ENCODE peak calls at places on chromosomes 13 and 19, in nine cellular contexts. J is stomach, S is thyroid gland, A is lower lobe of right lung, E is brain microvascular endothelial cell, K is thoracic aorta, V is ascending aorta, F is cardiac muscle cell, M is Peyer's patch. G is an unnamed sample. For H3K36me3, the result is how much of the 10 kb centered on the place peaks cover.

GRCh38 chr19:7913652-7914051 is 978 bp upstream of the TGFBR3L start:
- DNase-seq in S (no peak), E (no peak), J (no peak), F (no peak), A (no peak), V (no peak), K (no peak), M (no peak), G (no peak)

GRCh38 chr19:12864721-12865715 is 16.2 kb downstream of the DNASE2 start:
- DNase-seq in F (no peak), E (no peak), J (peak), S (no peak), V (no peak), K (no peak), A (no peak), M (no peak), G (no peak)

GRCh38 chr13:23007430-23007829 is 173.3 kb upstream of the SGCG start:
- DNase-seq in S (no peak), M (no peak), V (no peak), K (no peak), J (no peak), A (no peak), F (no peak), E (no peak), G (no peak)

GRCh38 chr13:109743706-109744453 is 42.5 kb downstream of the IRS2 start:
- DNase-seq in M (no peak), S (peak), E (peak), K (no peak), J (no peak), V (no peak), F (peak), A (no peak), G (no peak)

GRCh38 chr19:54662730-54663129 is at the start of gene LILRB4:
- DNase-seq in A (peak), J (no peak), F (no peak), E (no peak), K (no peak), S (no peak), V (peak), M (no peak), G (peak)

GRCh38 chr13:98839826-98840769 is 87.6 kb upstream of the SLC15A1 start:
- DNase-seq in E (peak), J (peak), K (no peak), V (no peak), M (no peak), A (peak), F (peak), S (peak), G (peak)

GRCh38 chr19:49200238-49200862 is 42.8 kb downstream of the TRPM4 start:
- DNase-seq in E (no peak), A (peak), M (no peak), V (no peak), K (no peak), F (no peak), S (no peak), J (no peak), G (no peak)

GRCh38 chr13:89393758-89394157 is 1722.6 kb downstream of the SLITRK5 start:
- DNase-seq in S (no peak), A (no peak), M (no peak), E (no peak), F (no peak), V (no peak), J (no peak), K (no peak), G (no peak)

GRCh38 chr13:42417624-42418023 is 145.7 kb downstream of the AKAP11 start:
- DNase-seq in V (no peak), M (no peak), S (no peak), A (no peak), F (no peak), E (no peak), J (no peak), K (no peak), G (no peak)

GRCh38 chr19:41753159-41753558 is 2.2 kb upstream of the CEACAM6 start:
- DNase-seq in K (no peak), A (peak), V (no peak), J (peak), M (peak), F (peak), E (peak), S (peak), G (no peak)

GRCh38 chr13:21395953-21396352 is 63.1 kb downstream of the ZDHHC20 start:
- DNase-seq in M (no peak), J (no peak), S (no peak), E (no peak), F (no peak), A (no peak), K (no peak), V (no peak), G (no peak)

GRCh38 chr19:40503300-40503699 is 36.5 kb downstream of the SPTBN4 start:
- DNase-seq in M (no peak), V (no peak), J (no peak), E (no peak), A (no peak), F (no peak), S (no peak), K (no peak), G (no peak)

GRCh38 chr19:16435238-16435911 is 36.4 kb downstream of the EPS15L1 start:
- DNase-seq in K (no peak), E (peak), F (peak), M (no peak), A (no peak), S (peak), V (peak), J (no peak), G (peak)

GRCh38 chr19:48718711-48719231 is 754 bp downstream of the MAMSTR start:
- DNase-seq in E (no peak), M (no peak), A (no peak), F (no peak), J (no peak), S (no peak), K (no peak), V (no peak), G (no peak)

GRCh38 chr19:6060600-6061391 is 49.5 kb downstream of the RFX2 start:
- DNase-seq in S (no peak), A (no peak), K (no peak), E (no peak), F (no peak), M (no peak), J (no peak), V (peak), G (peak)
- H3K27ac ChIP-seq in S (peak), A (peak), K (peak), E (no peak), F (no peak), M (peak), J (peak), V (peak), G (peak)

GRCh38 chr19:4619668-4620294 is 19.5 kb upstream of the TNFAIP8L1 start:
- DNase-seq in V (no peak), K (no peak), J (no peak), M (no peak), E (no peak), S (no peak), F (no peak), A (no peak), G (no peak)
- H3K36me3 ChIP-seq in V (under half), K (under half), J (under half), M (under half), E (under half), S (under half), F (under half), A (under half), G (under half)

GRCh38 chr19:3599776-3600183 is 6.9 kb downstream of the TBXA2R start:
- DNase-seq in K (no peak), A (no peak), F (no peak), E (no peak), V (no peak), S (no peak), J (no peak), M (no peak), G (no peak)
- TF ChIP-seq CTCF in K (no peak), A (no peak), F (peak), E (peak), V (no peak), S (no peak), J (no peak), M (no peak), G (no peak)

DNA sequence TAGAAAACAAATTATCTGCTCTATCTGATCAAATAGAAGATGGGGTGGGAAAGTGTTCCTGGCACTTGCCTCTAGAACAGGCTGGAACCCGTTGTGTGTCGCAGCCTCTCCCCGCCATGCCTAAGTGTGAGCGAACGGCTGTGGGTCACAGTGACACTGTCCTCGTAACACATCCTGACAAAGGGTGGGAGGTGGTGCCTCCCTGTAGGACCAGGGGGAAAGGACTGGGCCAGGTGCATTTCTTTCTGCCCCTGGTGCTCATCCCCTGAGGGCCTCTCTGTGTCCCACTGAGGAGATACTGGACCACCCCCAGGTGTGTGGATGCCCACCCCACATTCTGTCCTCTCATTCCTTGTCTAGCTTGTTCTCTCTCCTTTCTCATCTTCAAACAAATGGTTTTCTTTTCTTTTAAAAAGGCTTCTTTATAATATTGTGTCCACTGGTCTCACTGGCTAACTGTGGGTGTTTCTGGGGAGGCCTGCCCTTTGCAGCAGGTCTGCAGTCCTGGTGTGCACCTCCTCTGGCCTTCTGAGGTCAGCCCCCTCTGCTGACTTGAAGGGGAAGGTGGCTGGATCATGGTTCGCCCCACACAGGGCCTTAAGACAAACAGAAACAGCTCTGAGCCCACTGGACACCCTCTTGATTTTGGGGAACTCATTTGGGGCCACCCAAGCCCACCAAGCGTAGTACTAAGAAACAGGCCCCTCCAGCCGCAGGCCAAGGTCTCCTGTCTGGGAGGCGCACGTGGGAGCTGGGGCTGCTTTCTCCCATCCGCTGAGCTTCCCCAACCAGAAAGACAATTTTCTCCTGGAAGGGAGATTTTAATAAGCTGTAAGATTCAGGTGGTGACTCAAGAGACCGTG is 152.5 kb upstream of the SOX1 start:
- DNase-seq in A (no peak), F (no peak), J (no peak), M (peak), V (peak), E (no peak), K (no peak), S (no peak), G (peak)
- H3K27ac ChIP-seq in A (no peak), F (no peak), J (no peak), M (no peak), V (no peak), E (no peak), K (no peak), S (no peak), G (no peak)

GRCh38 chr19:1619094-1619439 is 13.8 kb upstream of the UQCR11 start:
- DNase-seq in M (no peak), S (no peak), K (no peak), E (no peak), A (no peak), F (no peak), V (no peak), J (no peak), G (no peak)
- H3K36me3 ChIP-seq in M (under half), S (under half), K (under half), E (half or more), A (half or more), F (under half), V (half or more), J (half or more), G (under half)

GRCh38 chr13:41005709-41006108 is 13.4 kb downstream of the ELF1 start:
- DNase-seq in V (no peak), E (no peak), K (no peak), A (no peak), M (no peak), J (no peak), F (no peak), S (no peak), G (no peak)

GRCh38 chr13:41008349-41008980 is 10.7 kb downstream of the ELF1 start:
- DNase-seq in S (no peak), F (peak), E (peak), V (no peak), A (no peak), K (no peak), M (no peak), J (no peak), G (no peak)

GRCh38 chr13:41006951-41007350 is 12.2 kb downstream of the ELF1 start:
- DNase-seq in F (no peak), M (no peak), J (no peak), V (no peak), S (no peak), E (no peak), A (no peak), K (no peak), G (no peak)

GRCh38 chr13:41006296-41006695 is 12.8 kb downstream of the ELF1 start:
- DNase-seq in V (no peak), F (no peak), S (no peak), E (no peak), J (no peak), M (no peak), K (no peak), A (no peak), G (no peak)

GRCh38 chr13:41007359-41008118 is 11.6 kb downstream of the ELF1 start:
- DNase-seq in K (no peak), J (no peak), A (no peak), E (no peak), V (no peak), S (no peak), F (no peak), M (no peak), G (no peak)
- TF ChIP-seq CTCF in K (no peak), J (no peak), A (no peak), E (no peak), V (no peak), S (no peak), F (no peak), M (peak), G (no peak)

GRCh38 chr13:33827152-33827551 is 9.2 kb downstream of the RFC3 start:
- DNase-seq in K (no peak), J (no peak), A (no peak), E (no peak), S (no peak), M (no peak), F (no peak), V (no peak), G (no peak)

GRCh38 chr13:33832872-33833271 is 14.9 kb downstream of the RFC3 start:
- DNase-seq in V (no peak), E (no peak), A (no peak), F (no peak), J (no peak), K (no peak), M (no peak), S (no peak), G (no peak)

GRCh38 chr13:33825083-33825482 is 7.1 kb downstream of the RFC3 start:
- DNase-seq in V (no peak), F (no peak), K (no peak), J (no peak), M (no peak), S (no peak), E (no peak), A (no peak), G (no peak)

DNA sequence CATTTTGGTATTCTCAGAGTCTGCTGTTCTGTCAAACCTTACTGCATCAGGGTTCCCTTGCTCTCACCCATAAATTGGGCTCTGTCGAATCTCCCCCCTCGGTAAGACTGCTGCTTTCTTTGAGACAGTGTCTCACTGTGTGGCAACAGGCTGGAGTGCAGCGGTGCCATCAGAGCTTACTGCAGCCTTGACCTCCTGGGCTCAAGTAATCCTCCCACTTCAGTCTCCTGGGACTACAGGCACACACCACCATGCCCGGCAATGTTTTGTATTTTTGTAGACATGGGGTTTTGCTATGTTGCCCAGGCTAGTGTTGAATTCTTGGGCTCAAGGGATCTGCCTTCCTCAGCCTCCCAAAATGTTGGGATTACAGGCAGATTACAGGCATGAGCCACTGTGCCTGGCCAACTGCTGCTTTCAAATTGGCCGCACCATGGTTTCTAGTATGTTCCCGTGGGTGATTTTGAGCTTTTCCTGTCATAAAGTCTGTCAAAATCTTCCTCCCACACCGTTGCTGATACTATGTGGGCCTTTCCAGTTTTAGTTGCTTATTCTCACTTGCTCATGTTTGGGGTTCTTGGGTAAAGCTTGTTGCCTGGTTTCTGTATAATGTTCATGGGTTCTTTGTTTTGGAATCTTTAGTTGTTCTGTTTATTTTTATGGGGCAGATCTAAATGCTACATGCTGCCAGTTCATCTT is 10.6 kb downstream of the RFC3 start:
- DNase-seq in E (no peak), F (no peak), K (no peak), M (no peak), J (no peak), S (no peak), V (no peak), A (no peak), G (no peak)
- H3K27ac ChIP-seq in E (no peak), F (no peak), K (no peak), M (no peak), J (no peak), S (no peak), V (no peak), A (no peak), G (no peak)

G was measured in right atrium auricular region.